ENCODE peak calls at places on chromosome 14, in six cellular contexts. R is endodermal cell, H is prostate gland, M is colonic mucosa, F is kidney, A is left ventricle myocardium inferior. L is an unnamed sample.

GRCh38 chr14:23095196-23096108 is at the start of gene C14orf119:
- DNase-seq in H (peak; percentile 100), R (peak; percentile 100), F (peak; percentile 99), M (peak; percentile 100), A (peak; percentile 100), L (no peak)

GRCh38 chr14:48253020-48253419 is 577.6 kb upstream of the MDGA2 start:
- DNase-seq in F (no peak), H (no peak), R (no peak), M (no peak), A (no peak), L (no peak)

GRCh38 chr14:68523994-68524725 is 268.7 kb downstream of the ZFP36L1 start:
- DNase-seq in M (no peak), F (peak; percentile 55), H (no peak), R (peak; percentile 33), A (no peak), L (no peak)

GRCh38 chr14:34835312-34835711 is 39.8 kb downstream of the BAZ1A start:
- DNase-seq in R (no peak), F (no peak), H (no peak), M (no peak), A (no peak), L (no peak)

GRCh38 chr14:65225299-65226159 is 123.2 kb upstream of the MAX start:
- DNase-seq in F (no peak), A (no peak), R (no peak), M (no peak), H (peak; percentile 39), L (no peak)

GRCh38 chr14:91258021-91258618 is 13.6 kb upstream of the GPR68 start:
- DNase-seq in F (no peak), R (no peak), M (no peak), A (peak; percentile 31), H (no peak), L (no peak)

GRCh38 chr14:36605506-36605857 is 23.1 kb upstream of the NKX2-8 start:
- DNase-seq in R (no peak), M (no peak), F (no peak), H (no peak), A (no peak), L (no peak)

GRCh38 chr14:34039428-34040047 is 88.7 kb upstream of the EGLN3 start:
- DNase-seq in H (no peak), F (no peak), A (no peak), R (no peak), M (no peak), L (no peak)

GRCh38 chr14:45810152-45810872 is 557.3 kb upstream of the MIS18BP1 start:
- DNase-seq in R (peak; percentile 49), A (no peak), M (peak; percentile 19), H (peak; percentile 7), F (no peak), L (peak; percentile 36)

GRCh38 chr14:99524804-99525698 is 43.8 kb downstream of the CCNK start:
- DNase-seq in M (peak; percentile 54), A (peak; percentile 13), R (peak; percentile 81), H (peak; percentile 34), F (peak; percentile 55), L (no peak)

GRCh38 chr14:44803239-44803905 is 158.4 kb downstream of the KLHL28 start:
- DNase-seq in F (no peak), H (no peak), A (no peak), M (no peak), R (no peak), L (no peak)

GRCh38 chr14:105537580-105538474 is 11.4 kb downstream of the TMEM121 start:
- DNase-seq in H (no peak), A (peak; percentile 53), M (peak; percentile 64), F (peak; percentile 78), R (peak; percentile 89), L (peak; percentile 80)

GRCh38 chr14:100531591-100532121 is 55.6 kb downstream of the BEGAIN start:
- DNase-seq in R (no peak), M (peak; percentile 15), A (peak; percentile 12), H (no peak), F (peak; percentile 48), L (no peak)

GRCh38 chr14:37594238-37594915 is 672 bp downstream of the FOXA1 start:
- DNase-seq in A (no peak), M (peak; percentile 91), F (peak; percentile 60), H (peak; percentile 90), R (peak; percentile 93), L (peak; percentile 81)

GRCh38 chr14:57139173-57139572 is 129.5 kb downstream of the EXOC5 start:
- DNase-seq in F (no peak), R (no peak), A (no peak), M (no peak), H (no peak), L (no peak)

GRCh38 chr14:56172571-56172971 is 54.4 kb downstream of the PELI2 start:
- DNase-seq in R (no peak), F (no peak), A (no peak), H (no peak), M (no peak), L (no peak)

GRCh38 chr14:87732562-87732961 is 260.4 kb downstream of the GALC start:
- DNase-seq in R (no peak), F (no peak), A (no peak), H (no peak), M (no peak), L (no peak)

GRCh38 chr14:32370720-32371119 is 41.6 kb downstream of the AKAP6 start:
- DNase-seq in F (no peak), M (no peak), A (no peak), H (no peak), R (no peak), L (no peak)

GRCh38 chr14:74945852-74946658 is 9.3 kb downstream of the PGF start:
- DNase-seq in F (no peak), M (peak; percentile 87), R (peak; percentile 95), A (peak; percentile 79), H (peak; percentile 66), L (peak; percentile 71)

GRCh38 chr14:92352158-92352985 is 29.4 kb downstream of the SLC24A4 start:
- DNase-seq in R (peak; percentile 78), H (no peak), F (no peak), M (no peak), A (no peak), L (no peak)

GRCh38 chr14:50520947-50521815 is 11.2 kb downstream of the MAP4K5 start:
- DNase-seq in M (no peak), R (no peak), H (no peak), A (no peak), F (no peak), L (no peak)

DNA sequence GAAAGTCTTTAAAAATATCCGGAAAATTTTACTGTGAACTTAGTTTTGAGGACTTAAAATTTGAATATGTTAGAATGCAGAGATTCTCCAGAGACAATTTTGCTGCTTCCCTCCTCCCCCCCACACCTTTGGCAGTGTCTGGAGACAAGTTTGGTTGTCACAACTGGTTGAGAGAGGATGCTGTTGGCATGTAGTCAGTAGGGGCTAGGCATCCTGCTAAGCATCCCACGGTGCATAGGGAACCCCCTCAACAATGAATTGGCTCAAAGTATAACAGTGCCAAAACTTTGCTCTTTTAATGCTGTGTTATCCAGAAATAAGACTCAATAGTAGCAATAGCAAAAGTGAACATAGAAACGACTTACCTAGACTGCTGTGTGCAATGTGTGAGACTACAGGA is 3.6 kb downstream of the SRSF5 start:
- DNase-seq in A (no peak), H (no peak), F (no peak), M (no peak), R (peak; percentile 22), L (no peak)
- H3K4me1 ChIP-seq in A (peaks cover 89% of the 10 kb centered on the region), H (no peaks in the 10 kb centered on the region), F (peaks cover 13% of the 10 kb centered on the region), M (peaks cover 7% of the 10 kb centered on the region), R (peaks cover 6% of the 10 kb centered on the region), L (peaks cover 23% of the 10 kb centered on the region)

GRCh38 chr14:71722885-71723284 is 209.3 kb upstream of the RGS6 start:
- DNase-seq in R (no peak), H (no peak), A (no peak), F (no peak), M (no peak), L (peak; percentile 5)

GRCh38 chr14:71725802-71726638 is 206.2 kb upstream of the RGS6 start:
- DNase-seq in F (no peak), M (no peak), A (no peak), R (no peak), H (no peak), L (no peak)

GRCh38 chr14:71716371-71716770 is 215.9 kb upstream of the RGS6 start:
- DNase-seq in A (no peak), H (no peak), F (no peak), M (no peak), R (no peak), L (no peak)

GRCh38 chr14:71721791-71722190 is 210.4 kb upstream of the RGS6 start:
- DNase-seq in F (no peak), H (no peak), M (no peak), A (no peak), R (no peak), L (no peak)

GRCh38 chr14:71720978-71721624 is 211.1 kb upstream of the RGS6 start:
- DNase-seq in H (no peak), R (peak; percentile 89), A (no peak), M (peak; percentile 47), F (no peak), L (peak; percentile 65)
- TF ChIP-seq CTCF in H (no peak), R (peak; percentile 90), A (peak; percentile 72), M (peak; percentile 23), F (peak; percentile 71), L (no peak)

DNA sequence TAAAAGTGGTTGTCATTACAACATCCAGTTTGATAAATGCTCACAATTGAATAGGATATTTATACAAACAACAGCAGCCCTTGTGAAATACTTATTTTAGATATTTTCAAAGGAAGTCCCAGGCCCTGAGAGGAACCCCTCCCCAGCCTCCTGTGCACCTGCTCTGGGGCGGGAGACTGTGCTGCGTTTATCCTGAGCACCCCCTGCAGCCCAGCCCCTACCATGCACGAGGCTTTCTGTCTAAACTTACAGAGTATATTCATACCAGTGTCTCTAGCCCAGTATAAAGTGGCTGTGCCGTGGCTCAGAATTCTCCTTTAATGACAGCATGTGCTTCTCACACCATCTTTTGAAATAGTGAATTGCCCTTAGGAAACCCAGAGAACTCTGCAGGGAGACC is 1084.3 kb downstream of the TMEM121 start:
- DNase-seq in H (no peak), A (no peak), F (no peak), M (no peak), R (no peak), L (no peak)
- H3K9me3 ChIP-seq in H (no peaks in the 10 kb centered on the region), A (no peaks in the 10 kb centered on the region), F (no peaks in the 10 kb centered on the region), M (no peaks in the 10 kb centered on the region), R (peaks cover 84% of the 10 kb centered on the region), L (no peaks in the 10 kb centered on the region)

GRCh38 chr14:103126088-103126872 is 3.0 kb downstream of the TNFAIP2 start:
- DNase-seq in R (no peak), F (peak; percentile 73), A (peak; percentile 18), M (peak; percentile 19), H (no peak), L (peak; percentile 55)

GRCh38 chr14:103127356-103127755 is 4.1 kb downstream of the TNFAIP2 start:
- DNase-seq in M (peak; percentile 16), H (no peak), F (peak; percentile 81), A (peak; percentile 13), R (no peak), L (peak; percentile 40)

GRCh38 chr14:103127861-103128598 is 4.8 kb downstream of the TNFAIP2 start:
- DNase-seq in A (no peak), M (peak; percentile 17), F (no peak), R (no peak), H (no peak), L (no peak)

GRCh38 chr14:103125098-103126070 is 2.1 kb downstream of the TNFAIP2 start:
- DNase-seq in H (no peak), A (peak; percentile 12), F (peak; percentile 60), R (no peak), M (no peak), L (no peak)

DNA sequence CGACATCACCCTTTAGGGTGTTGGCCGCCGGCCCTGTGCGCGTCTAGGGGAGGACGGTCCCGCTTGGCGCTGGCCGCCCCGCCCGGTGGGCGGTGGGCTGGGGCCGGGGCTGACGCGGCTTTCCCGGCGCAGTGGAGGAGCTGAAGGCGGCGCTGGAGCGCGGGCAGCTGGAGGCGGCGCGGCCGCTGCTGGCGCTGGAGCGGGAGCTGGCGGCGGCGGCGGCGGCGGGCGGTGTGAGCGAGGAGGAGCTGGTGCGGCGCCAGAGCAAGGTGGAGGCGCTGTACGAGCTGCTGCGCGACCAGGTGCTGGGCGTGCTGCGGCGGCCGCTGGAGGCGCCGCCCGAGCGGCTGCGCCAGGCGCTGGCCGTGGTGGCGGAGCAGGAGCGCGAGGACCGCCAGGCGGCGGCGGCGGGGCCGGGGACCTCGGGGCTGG is 3.6 kb downstream of the TNFAIP2 start:
- DNase-seq in F (peak; percentile 84), H (peak; percentile 76), M (peak; percentile 56), R (peak; percentile 92), A (peak; percentile 60), L (peak; percentile 66)
- H3K4me1 ChIP-seq in F (peaks cover 72% of the 10 kb centered on the region), H (peaks cover 18% of the 10 kb centered on the region), M (peaks cover 3% of the 10 kb centered on the region), R (no peaks in the 10 kb centered on the region), A (peaks cover 96% of the 10 kb centered on the region), L (peaks cover 31% of the 10 kb centered on the region)